ENCODE peak calls at places on chromosomes 12 and 14, in five cellular contexts. R is GM18507, P is cardiac fibroblast, E is lower leg skin, U is DMS153. B is an unnamed sample.

GRCh38 chr12:130342442-130342841 is 4.8 kb downstream of the PIWIL1 start:
- DNase-seq in E (no peak), P (no peak), U (no peak), R (no peak), B (no peak)

GRCh38 chr14:30990766-30991165 is 34.7 kb upstream of the AP4S1 start:
- DNase-seq in U (no peak), R (no peak), E (no peak), P (peak; percentile 31), B (no peak)

GRCh38 chr14:24213866-24214652 is 771 bp upstream of the CHMP4A start:
- DNase-seq in U (no peak), E (peak; percentile 20), P (no peak), R (no peak), B (no peak)

GRCh38 chr12:122505419-122506051 is 4.8 kb upstream of the ZCCHC8 start:
- DNase-seq in R (no peak), E (no peak), P (no peak), U (no peak), B (no peak)

GRCh38 chr12:31224768-31225448 is 101.0 kb downstream of the SINHCAF start:
- DNase-seq in P (no peak), R (no peak), U (no peak), E (no peak), B (no peak)

GRCh38 chr12:62522984-62523383 is 56.4 kb downstream of the MON2 start:
- DNase-seq in R (no peak), E (no peak), U (no peak), P (peak; percentile 22), B (peak; percentile 4)

GRCh38 chr12:76621582-76622024 is 62.0 kb upstream of the OSBPL8 start:
- DNase-seq in P (peak; percentile 85), E (peak; percentile 93), R (peak; percentile 25), U (peak; percentile 58), B (peak; percentile 86)

GRCh38 chr12:4779749-4780148 is 59.5 kb downstream of the GALNT8 start:
- DNase-seq in U (no peak), R (no peak), P (no peak), E (no peak), B (no peak)

GRCh38 chr14:51004801-51005526 is 60.7 kb upstream of the PYGL start:
- DNase-seq in U (peak; percentile 43), E (no peak), P (peak; percentile 67), R (no peak), B (peak; percentile 5)

GRCh38 chr12:26126340-26127284 is 1.8 kb upstream of the BHLHE41 start:
- DNase-seq in E (peak; percentile 97), U (peak; percentile 66), R (no peak), P (peak; percentile 84), B (peak; percentile 82)

GRCh38 chr14:75610839-75611238 is 32.4 kb downstream of the FLVCR2 start:
- DNase-seq in R (no peak), P (peak; percentile 71), E (no peak), U (no peak), B (no peak)

GRCh38 chr14:88195676-88196075 is 127.4 kb downstream of the KCNK10 start:
- DNase-seq in P (no peak), U (peak; percentile 18), R (no peak), E (no peak), B (no peak)

GRCh38 chr12:51323317-51323960 is 535 bp downstream of the BIN2 start:
- DNase-seq in U (no peak), R (no peak), P (no peak), E (no peak), B (no peak)

GRCh38 chr12:50647479-50647878 is 116.4 kb upstream of the ATF1 start:
- DNase-seq in U (no peak), P (peak; percentile 33), R (no peak), E (no peak), B (peak; percentile 22)

GRCh38 chr14:94332587-94332986 is 9.5 kb upstream of the SERPINA6 start:
- DNase-seq in P (no peak), E (no peak), U (no peak), R (no peak), B (no peak)

GRCh38 chr12:108881953-108882352 is 2.1 kb downstream of the DAO start:
- DNase-seq in R (no peak), E (no peak), U (no peak), P (no peak), B (no peak)

GRCh38 chr14:37931998-37932397 is 275.7 kb upstream of the SSTR1 start:
- DNase-seq in E (no peak), R (no peak), P (no peak), U (no peak), B (no peak)

GRCh38 chr14:100767003-100767787 is 40.5 kb downstream of the DLK1 start:
- DNase-seq in P (no peak), R (no peak), U (no peak), E (peak; percentile 74), B (no peak)

GRCh38 chr14:90522585-90523191 is 125.9 kb downstream of the CALM1 start:
- DNase-seq in E (no peak), R (no peak), P (no peak), U (peak; percentile 89), B (peak; percentile 41)

GRCh38 chr14:34872822-34873590 is 2.2 kb downstream of the BAZ1A start:
- DNase-seq in P (peak; percentile 59), U (no peak), R (no peak), E (no peak), B (no peak)

GRCh38 chr14:102759416-102759815 is 17.8 kb upstream of the TRAF3 start:
- DNase-seq in R (no peak), E (no peak), P (no peak), U (no peak), B (peak; percentile 77)

GRCh38 chr14:24938593-24938992 is 111.4 kb downstream of the STXBP6 start:
- DNase-seq in E (no peak), P (no peak), U (no peak), R (no peak), B (no peak)

GRCh38 chr12:108594323-108594903 is 3.5 kb downstream of the TMEM119 start:
- DNase-seq in E (no peak), U (no peak), R (no peak), P (no peak), B (no peak)

GRCh38 chr14:50762001-50762930 is 68.7 kb downstream of the NIN start:
- DNase-seq in U (no peak), R (no peak), P (peak; percentile 85), E (no peak), B (no peak)

GRCh38 chr12:94678849-94679248 is 28.5 kb upstream of the TMCC3 start:
- DNase-seq in U (no peak), E (no peak), P (no peak), R (no peak), B (no peak)

GRCh38 chr14:24430143-24430681 is 458 bp downstream of the KHNYN start:
- DNase-seq in E (peak; percentile 95), P (peak; percentile 85), R (peak; percentile 60), U (peak; percentile 11), B (peak; percentile 78)

GRCh38 chr14:59134307-59134706 is 54.2 kb upstream of the DAAM1 start:
- DNase-seq in P (no peak), U (no peak), E (no peak), R (no peak), B (no peak)

GRCh38 chr12:132615579-132616066 is 3.0 kb upstream of the P2RX2 start:
- DNase-seq in U (no peak), R (no peak), P (no peak), E (no peak), B (no peak)

GRCh38 chr14:80850197-80850814 is 91.2 kb downstream of the CEP128 start:
- DNase-seq in U (no peak), P (peak; percentile 74), R (no peak), E (no peak), B (peak; percentile 73)

GRCh38 chr14:90739318-90740077 is 76.7 kb downstream of the TTC7B start:
- DNase-seq in P (no peak), E (no peak), R (no peak), U (no peak), B (no peak)

GRCh38 chr12:65603428-65604351 is 220.6 kb upstream of the HMGA2 start:
- DNase-seq in R (no peak), U (no peak), E (no peak), P (peak; percentile 97), B (peak; percentile 77)

GRCh38 chr14:104342435-104343293 is 204.3 kb downstream of the KIF26A start:
- DNase-seq in E (peak; percentile 61), U (no peak), P (no peak), R (no peak), B (no peak)

GRCh38 chr12:75455839-75456238 is 24.7 kb upstream of the GLIPR1 start:
- DNase-seq in E (no peak), U (no peak), R (no peak), P (no peak), B (no peak)

GRCh38 chr12:120252071-120252906 is 13.2 kb downstream of the PXN start:
- DNase-seq in U (no peak), E (no peak), P (no peak), R (no peak), B (no peak)

GRCh38 chr12:256225-256624 is 6.4 kb downstream of the SLC6A13 start:
- DNase-seq in P (no peak), U (no peak), R (no peak), E (no peak), B (no peak)

GRCh38 chr12:120658286-120659150 is 18.1 kb downstream of the CABP1 start:
- DNase-seq in E (no peak), P (no peak), U (no peak), R (no peak), B (no peak)

GRCh38 chr12:12482959-12483358 is 79.7 kb downstream of the DUSP16 start:
- DNase-seq in R (no peak), E (no peak), U (no peak), P (no peak), B (no peak)

GRCh38 chr14:65104791-65105190 is 2.5 kb upstream of the MAX start:
- DNase-seq in U (no peak), R (no peak), E (no peak), P (no peak), B (no peak)